ENCODE peak calls at places on chromosomes 12 and 14, in ten cellular contexts. One of them, this sample, is unnamed.

GRCh38 chr12:116244001-116244400 is 33.5 kb downstream of the MED13L start:
- DNase-seq in AG04450: peak
- DNase-seq in HFFc6: no peak
- DNase-seq in upper lobe of right lung: no peak
- DNase-seq in fibroblast of pulmonary artery: peak
- DNase-seq in neural crest cell: no peak
- DNase-seq in nephron progenitor cell: no peak
- DNase-seq in RWPE1: no peak
- DNase-seq in psoas muscle: no peak
- DNase-seq in choroid plexus epithelial cell: peak
- DNase-seq in this sample: peak

GRCh38 chr12:50024804-50025186 is 499 bp downstream of the RACGAP1 start:
- DNase-seq in AG04450: no peak
- DNase-seq in HFFc6: peak
- DNase-seq in upper lobe of right lung: no peak
- DNase-seq in fibroblast of pulmonary artery: no peak
- DNase-seq in neural crest cell: no peak
- DNase-seq in nephron progenitor cell: no peak
- DNase-seq in RWPE1: peak
- DNase-seq in psoas muscle: no peak
- DNase-seq in choroid plexus epithelial cell: no peak
- DNase-seq in this sample: peak

GRCh38 chr12:27624586-27624985 is 71.7 kb upstream of the REP15 start:
- DNase-seq in AG04450: no peak
- DNase-seq in HFFc6: no peak
- DNase-seq in upper lobe of right lung: no peak
- DNase-seq in fibroblast of pulmonary artery: no peak
- DNase-seq in neural crest cell: no peak
- DNase-seq in nephron progenitor cell: no peak
- DNase-seq in RWPE1: no peak
- DNase-seq in psoas muscle: no peak
- DNase-seq in choroid plexus epithelial cell: no peak
- DNase-seq in this sample: no peak

GRCh38 chr12:123223241-123223668 is 9.7 kb downstream of the MPHOSPH9 start:
- DNase-seq in AG04450: no peak
- DNase-seq in HFFc6: no peak
- DNase-seq in upper lobe of right lung: no peak
- DNase-seq in fibroblast of pulmonary artery: no peak
- DNase-seq in neural crest cell: no peak
- DNase-seq in nephron progenitor cell: no peak
- DNase-seq in RWPE1: no peak
- DNase-seq in psoas muscle: no peak
- DNase-seq in choroid plexus epithelial cell: no peak
- DNase-seq in this sample: no peak

GRCh38 chr14:37594238-37594915 is 672 bp downstream of the FOXA1 start:
- DNase-seq in AG04450: peak
- DNase-seq in HFFc6: peak
- DNase-seq in upper lobe of right lung: peak
- DNase-seq in fibroblast of pulmonary artery: peak
- DNase-seq in neural crest cell: peak
- DNase-seq in nephron progenitor cell: peak
- DNase-seq in RWPE1: peak
- DNase-seq in psoas muscle: no peak
- DNase-seq in choroid plexus epithelial cell: peak
- DNase-seq in this sample: peak

GRCh38 chr12:123085730-123086487 is 65.0 kb downstream of the PITPNM2 start:
- DNase-seq in AG04450: no peak
- DNase-seq in HFFc6: no peak
- DNase-seq in upper lobe of right lung: no peak
- DNase-seq in fibroblast of pulmonary artery: peak
- DNase-seq in neural crest cell: no peak
- DNase-seq in nephron progenitor cell: no peak
- DNase-seq in RWPE1: peak
- DNase-seq in psoas muscle: peak
- DNase-seq in choroid plexus epithelial cell: no peak
- DNase-seq in this sample: peak

GRCh38 chr14:92676031-92676430 is 72.4 kb downstream of the LGMN start:
- DNase-seq in AG04450: no peak
- DNase-seq in HFFc6: no peak
- DNase-seq in upper lobe of right lung: peak
- DNase-seq in fibroblast of pulmonary artery: no peak
- DNase-seq in neural crest cell: no peak
- DNase-seq in nephron progenitor cell: no peak
- DNase-seq in RWPE1: no peak
- DNase-seq in psoas muscle: no peak
- DNase-seq in choroid plexus epithelial cell: no peak
- DNase-seq in this sample: no peak

GRCh38 chr12:14252697-14253096 is 112.8 kb upstream of the ATF7IP start:
- DNase-seq in AG04450: no peak
- DNase-seq in HFFc6: no peak
- DNase-seq in upper lobe of right lung: no peak
- DNase-seq in fibroblast of pulmonary artery: no peak
- DNase-seq in neural crest cell: no peak
- DNase-seq in nephron progenitor cell: no peak
- DNase-seq in RWPE1: no peak
- DNase-seq in psoas muscle: no peak
- DNase-seq in choroid plexus epithelial cell: no peak
- DNase-seq in this sample: no peak

GRCh38 chr12:4252595-4252994 is 21.0 kb upstream of the CCND2 start:
- DNase-seq in AG04450: no peak
- DNase-seq in HFFc6: no peak
- DNase-seq in upper lobe of right lung: no peak
- DNase-seq in fibroblast of pulmonary artery: no peak
- DNase-seq in neural crest cell: no peak
- DNase-seq in nephron progenitor cell: no peak
- DNase-seq in RWPE1: no peak
- DNase-seq in psoas muscle: no peak
- DNase-seq in choroid plexus epithelial cell: no peak
- DNase-seq in this sample: no peak

GRCh38 chr12:4256043-4256826 is 17.3 kb upstream of the CCND2 start:
- DNase-seq in AG04450: no peak
- DNase-seq in HFFc6: no peak
- DNase-seq in upper lobe of right lung: no peak
- DNase-seq in fibroblast of pulmonary artery: no peak
- DNase-seq in neural crest cell: no peak
- DNase-seq in nephron progenitor cell: no peak
- DNase-seq in RWPE1: no peak
- DNase-seq in psoas muscle: no peak
- DNase-seq in choroid plexus epithelial cell: no peak
- DNase-seq in this sample: peak

GRCh38 chr12:4250691-4251090 is 22.9 kb upstream of the CCND2 start:
- DNase-seq in AG04450: no peak
- DNase-seq in HFFc6: no peak
- DNase-seq in upper lobe of right lung: no peak
- DNase-seq in fibroblast of pulmonary artery: no peak
- DNase-seq in neural crest cell: no peak
- DNase-seq in nephron progenitor cell: no peak
- DNase-seq in RWPE1: no peak
- DNase-seq in psoas muscle: no peak
- DNase-seq in choroid plexus epithelial cell: no peak
- DNase-seq in this sample: no peak

GRCh38 chr12:4251967-4252366 is 21.6 kb upstream of the CCND2 start:
- DNase-seq in AG04450: no peak
- DNase-seq in HFFc6: no peak
- DNase-seq in upper lobe of right lung: no peak
- DNase-seq in fibroblast of pulmonary artery: no peak
- DNase-seq in neural crest cell: no peak
- DNase-seq in nephron progenitor cell: no peak
- DNase-seq in RWPE1: no peak
- DNase-seq in psoas muscle: no peak
- DNase-seq in choroid plexus epithelial cell: no peak
- DNase-seq in this sample: no peak

DNA sequence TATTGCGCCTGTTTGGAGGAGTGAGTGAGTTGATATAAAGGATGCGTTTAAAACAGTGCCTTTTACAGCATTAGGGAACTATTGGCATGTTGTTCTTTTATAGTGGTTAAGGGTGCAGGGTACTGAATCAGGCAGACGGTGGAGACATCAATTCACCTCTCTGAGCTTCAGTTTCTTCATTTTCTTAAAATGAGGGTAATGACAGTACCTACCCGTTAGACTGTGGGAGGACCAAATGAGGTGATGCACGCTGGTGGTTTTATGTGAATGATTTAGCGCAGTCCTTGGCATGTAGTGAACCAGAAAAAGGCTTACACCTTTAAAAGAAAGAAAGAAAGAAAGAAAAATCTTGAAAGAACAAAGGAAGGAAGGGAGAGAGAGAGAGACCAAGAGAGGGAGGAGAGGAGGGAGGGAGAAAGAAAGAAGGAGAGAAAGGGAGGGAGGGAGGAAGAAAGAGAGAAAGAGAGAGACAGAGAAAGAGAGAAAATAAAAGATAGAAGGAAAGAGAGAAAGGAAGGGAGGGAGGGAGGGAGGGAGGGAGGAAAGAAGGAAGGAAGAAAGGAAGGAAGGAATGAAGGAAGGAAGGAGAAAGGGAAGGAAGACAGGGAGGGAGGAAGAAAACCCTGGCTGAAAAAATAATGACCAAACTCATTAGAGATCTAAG is 22.2 kb upstream of the CCND2 start:
- DNase-seq in AG04450: no peak
- DNase-seq in HFFc6: no peak
- DNase-seq in upper lobe of right lung: no peak
- DNase-seq in fibroblast of pulmonary artery: no peak
- DNase-seq in neural crest cell: no peak
- DNase-seq in nephron progenitor cell: no peak
- DNase-seq in RWPE1: no peak
- DNase-seq in psoas muscle: no peak
- DNase-seq in choroid plexus epithelial cell: no peak
- DNase-seq in this sample: no peak
- TF ChIP-seq CTCF in AG04450: no peak
- TF ChIP-seq CTCF in HFFc6: no peak
- TF ChIP-seq CTCF in upper lobe of right lung: no peak
- TF ChIP-seq CTCF in fibroblast of pulmonary artery: no peak
- TF ChIP-seq CTCF in neural crest cell: no peak
- TF ChIP-seq CTCF in nephron progenitor cell: no peak
- TF ChIP-seq CTCF in RWPE1: no peak
- TF ChIP-seq CTCF in psoas muscle: no peak
- TF ChIP-seq CTCF in choroid plexus epithelial cell: no peak
- TF ChIP-seq CTCF in this sample: no peak

DNA sequence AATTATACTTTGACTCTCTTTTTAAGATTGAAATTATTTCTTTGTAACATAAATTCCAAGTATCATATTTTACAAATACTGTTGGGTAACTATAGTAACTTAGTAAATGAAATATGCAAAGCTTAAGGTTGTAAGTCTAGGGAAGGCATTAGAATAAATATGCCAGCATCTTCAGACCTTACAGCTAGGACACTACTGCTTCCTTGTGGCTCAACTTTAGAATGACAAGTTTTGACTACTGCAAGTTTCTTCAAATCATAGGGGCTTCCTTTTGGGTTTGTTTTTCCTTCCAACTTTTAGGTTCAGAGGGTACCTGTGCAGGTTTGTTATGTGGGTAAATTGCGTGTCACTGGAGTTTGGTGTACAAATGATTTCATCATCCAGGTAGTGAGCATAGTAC is 17.7 kb upstream of the ANP32D start:
- DNase-seq in AG04450: no peak
- DNase-seq in HFFc6: peak
- DNase-seq in upper lobe of right lung: no peak
- DNase-seq in fibroblast of pulmonary artery: peak
- DNase-seq in neural crest cell: no peak
- DNase-seq in nephron progenitor cell: no peak
- DNase-seq in RWPE1: no peak
- DNase-seq in psoas muscle: no peak
- DNase-seq in choroid plexus epithelial cell: peak
- DNase-seq in this sample: peak
- TF ChIP-seq CTCF in AG04450: peak
- TF ChIP-seq CTCF in HFFc6: peak
- TF ChIP-seq CTCF in upper lobe of right lung: peak
- TF ChIP-seq CTCF in fibroblast of pulmonary artery: peak
- TF ChIP-seq CTCF in neural crest cell: peak
- TF ChIP-seq CTCF in nephron progenitor cell: no peak
- TF ChIP-seq CTCF in RWPE1: no peak
- TF ChIP-seq CTCF in psoas muscle: peak
- TF ChIP-seq CTCF in choroid plexus epithelial cell: peak
- TF ChIP-seq CTCF in this sample: peak

GRCh38 chr12:100169345-100169744 is 26.7 kb upstream of the BLTP3B start:
- DNase-seq in AG04450: no peak
- DNase-seq in HFFc6: no peak
- DNase-seq in upper lobe of right lung: no peak
- DNase-seq in fibroblast of pulmonary artery: no peak
- DNase-seq in neural crest cell: no peak
- DNase-seq in nephron progenitor cell: no peak
- DNase-seq in RWPE1: no peak
- DNase-seq in psoas muscle: no peak
- DNase-seq in choroid plexus epithelial cell: no peak
- DNase-seq in this sample: no peak

GRCh38 chr12:100174506-100174905 is 26.1 kb upstream of the ACTR6 start:
- DNase-seq in AG04450: no peak
- DNase-seq in HFFc6: no peak
- DNase-seq in upper lobe of right lung: no peak
- DNase-seq in fibroblast of pulmonary artery: no peak
- DNase-seq in neural crest cell: no peak
- DNase-seq in nephron progenitor cell: no peak
- DNase-seq in RWPE1: no peak
- DNase-seq in psoas muscle: no peak
- DNase-seq in choroid plexus epithelial cell: no peak
- DNase-seq in this sample: peak

GRCh38 chr12:100173111-100173510 is 27.5 kb upstream of the ACTR6 start:
- DNase-seq in AG04450: no peak
- DNase-seq in HFFc6: no peak
- DNase-seq in upper lobe of right lung: no peak
- DNase-seq in fibroblast of pulmonary artery: no peak
- DNase-seq in neural crest cell: no peak
- DNase-seq in nephron progenitor cell: no peak
- DNase-seq in RWPE1: no peak
- DNase-seq in psoas muscle: no peak
- DNase-seq in choroid plexus epithelial cell: no peak
- DNase-seq in this sample: no peak

GRCh38 chr12:100168562-100168961 is 25.9 kb upstream of the BLTP3B start:
- DNase-seq in AG04450: no peak
- DNase-seq in HFFc6: no peak
- DNase-seq in upper lobe of right lung: no peak
- DNase-seq in fibroblast of pulmonary artery: no peak
- DNase-seq in neural crest cell: no peak
- DNase-seq in nephron progenitor cell: no peak
- DNase-seq in RWPE1: peak
- DNase-seq in psoas muscle: no peak
- DNase-seq in choroid plexus epithelial cell: no peak
- DNase-seq in this sample: peak

DNA sequence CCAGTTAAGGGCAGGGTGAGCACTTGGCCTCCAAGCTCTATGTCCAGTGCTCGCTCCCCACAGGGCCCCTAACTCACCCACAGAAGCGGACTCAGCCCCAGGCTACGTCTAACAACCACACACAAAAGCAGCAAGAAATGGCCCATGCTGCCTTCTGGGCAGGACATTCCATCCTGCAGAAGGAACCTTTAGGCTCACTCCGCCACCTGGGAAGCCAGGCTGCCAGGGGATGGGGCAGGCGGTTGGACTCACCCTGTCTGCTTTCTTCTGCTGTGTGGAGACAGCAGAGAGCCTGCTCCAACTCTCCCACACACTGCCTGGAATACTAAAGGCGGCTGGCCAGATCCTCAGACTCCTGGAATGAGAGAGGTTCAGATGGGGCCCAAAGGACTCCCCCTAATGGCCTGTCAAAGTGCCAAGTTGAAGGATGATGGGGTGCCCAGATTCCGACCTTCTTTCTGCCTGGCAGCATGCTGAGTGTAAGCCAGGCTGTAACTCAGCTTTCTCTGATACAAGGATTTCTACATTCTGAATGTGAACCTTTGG is 27.7 kb upstream of the BLTP3B start:
- DNase-seq in AG04450: no peak
- DNase-seq in HFFc6: no peak
- DNase-seq in upper lobe of right lung: no peak
- DNase-seq in fibroblast of pulmonary artery: no peak
- DNase-seq in neural crest cell: no peak
- DNase-seq in nephron progenitor cell: no peak
- DNase-seq in RWPE1: no peak
- DNase-seq in psoas muscle: no peak
- DNase-seq in choroid plexus epithelial cell: no peak
- DNase-seq in this sample: no peak
- TF ChIP-seq CTCF in AG04450: no peak
- TF ChIP-seq CTCF in HFFc6: no peak
- TF ChIP-seq CTCF in upper lobe of right lung: no peak
- TF ChIP-seq CTCF in fibroblast of pulmonary artery: no peak
- TF ChIP-seq CTCF in neural crest cell: no peak
- TF ChIP-seq CTCF in nephron progenitor cell: no peak
- TF ChIP-seq CTCF in RWPE1: no peak
- TF ChIP-seq CTCF in psoas muscle: no peak
- TF ChIP-seq CTCF in choroid plexus epithelial cell: no peak
- TF ChIP-seq CTCF in this sample: no peak

DNA sequence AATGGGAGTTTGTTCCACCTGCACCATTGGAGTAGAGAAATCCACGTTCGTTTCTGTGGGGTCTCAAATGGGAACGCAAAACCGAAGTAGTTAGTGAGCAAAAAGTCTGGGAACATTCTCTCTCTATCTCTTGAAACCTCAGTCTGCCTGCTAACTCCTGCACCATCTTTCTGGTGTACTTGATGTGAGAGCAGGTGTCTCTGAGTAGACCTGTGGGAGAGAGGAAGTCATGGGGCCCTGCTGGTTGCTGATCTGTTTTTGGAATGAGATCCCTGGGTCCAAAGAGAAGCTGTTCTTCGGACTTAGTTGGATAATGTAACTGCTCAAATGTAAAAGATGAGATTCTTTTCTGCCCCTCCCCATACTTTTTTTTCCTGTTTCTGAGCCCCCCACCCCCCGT is 57.3 kb downstream of the MAX start:
- DNase-seq in AG04450: no peak
- DNase-seq in HFFc6: no peak
- DNase-seq in upper lobe of right lung: no peak
- DNase-seq in fibroblast of pulmonary artery: no peak
- DNase-seq in neural crest cell: no peak
- DNase-seq in nephron progenitor cell: no peak
- DNase-seq in RWPE1: no peak
- DNase-seq in psoas muscle: no peak
- DNase-seq in choroid plexus epithelial cell: no peak
- DNase-seq in this sample: no peak
- TF ChIP-seq CTCF in AG04450: no peak
- TF ChIP-seq CTCF in HFFc6: no peak
- TF ChIP-seq CTCF in upper lobe of right lung: no peak
- TF ChIP-seq CTCF in fibroblast of pulmonary artery: no peak
- TF ChIP-seq CTCF in neural crest cell: no peak
- TF ChIP-seq CTCF in nephron progenitor cell: no peak
- TF ChIP-seq CTCF in RWPE1: no peak
- TF ChIP-seq CTCF in psoas muscle: no peak
- TF ChIP-seq CTCF in choroid plexus epithelial cell: no peak
- TF ChIP-seq CTCF in this sample: no peak